ENCODE peak calls at places on chromosomes 5 and 9, in five cellular contexts. One of them, this sample, is unnamed.

GRCh38 chr9:20477940-20478620 is 144.2 kb downstream of the MLLT3 start:
- DNase-seq in H9: no peak
- DNase-seq in IMR-90: peak
- DNase-seq in mesenchymal stem cell: no peak
- DNase-seq in H1: no peak
- DNase-seq in this sample: peak

GRCh38 chr5:82422751-82423181 is 144.6 kb upstream of the RPS23 start:
- DNase-seq in H9: no peak
- DNase-seq in H1: no peak
- DNase-seq in IMR-90: no peak
- DNase-seq in mesenchymal stem cell: no peak
- DNase-seq in this sample: no peak

GRCh38 chr9:90632680-90633207 is 9.9 kb downstream of the DIRAS2 start:
- DNase-seq in mesenchymal stem cell: no peak
- DNase-seq in IMR-90: no peak
- DNase-seq in H9: no peak
- DNase-seq in H1: no peak
- DNase-seq in this sample: no peak

GRCh38 chr5:14038341-14038959 is 94.0 kb upstream of the DNAH5 start:
- DNase-seq in H9: no peak
- DNase-seq in H1: no peak
- DNase-seq in mesenchymal stem cell: peak
- DNase-seq in IMR-90: peak
- DNase-seq in this sample: peak

GRCh38 chr5:148740966-148741742 is 85.3 kb upstream of the ADRB2 start:
- DNase-seq in mesenchymal stem cell: peak
- DNase-seq in IMR-90: peak
- DNase-seq in H9: no peak
- DNase-seq in H1: no peak
- DNase-seq in this sample: peak

GRCh38 chr5:62942384-62942783 is 363.8 kb downstream of the LRRC70 start:
- DNase-seq in IMR-90: no peak
- DNase-seq in H9: no peak
- DNase-seq in mesenchymal stem cell: no peak
- DNase-seq in H1: no peak
- DNase-seq in this sample: no peak

GRCh38 chr9:76292246-76292645 is 102.0 kb downstream of the RFK start:
- DNase-seq in mesenchymal stem cell: no peak
- DNase-seq in IMR-90: peak
- DNase-seq in H1: no peak
- DNase-seq in H9: no peak
- DNase-seq in this sample: no peak

GRCh38 chr5:100797863-100798262 is 105.2 kb downstream of the ST8SIA4 start:
- DNase-seq in mesenchymal stem cell: peak
- DNase-seq in H9: no peak
- DNase-seq in IMR-90: peak
- DNase-seq in H1: no peak
- DNase-seq in this sample: no peak

GRCh38 chr9:120926397-120926928 is at the start of gene TRAF1:
- DNase-seq in H9: no peak
- DNase-seq in IMR-90: peak
- DNase-seq in mesenchymal stem cell: no peak
- DNase-seq in H1: no peak
- DNase-seq in this sample: no peak

GRCh38 chr9:91935066-91935729 is 14.8 kb downstream of the ROR2 start:
- DNase-seq in mesenchymal stem cell: no peak
- DNase-seq in H9: no peak
- DNase-seq in IMR-90: no peak
- DNase-seq in H1: no peak
- DNase-seq in this sample: peak

GRCh38 chr9:100427366-100428263 is 672 bp downstream of the MSANTD3 start:
- DNase-seq in mesenchymal stem cell: peak
- DNase-seq in H1: no peak
- DNase-seq in IMR-90: peak
- DNase-seq in H9: peak
- DNase-seq in this sample: peak

GRCh38 chr5:29162297-29162696 is 2031.2 kb upstream of the CDH6 start:
- DNase-seq in IMR-90: no peak
- DNase-seq in mesenchymal stem cell: no peak
- DNase-seq in H1: no peak
- DNase-seq in H9: no peak
- DNase-seq in this sample: no peak

GRCh38 chr5:139193928-139194327 is 4.2 kb downstream of the SIL1 start:
- DNase-seq in H9: no peak
- DNase-seq in IMR-90: no peak
- DNase-seq in H1: no peak
- DNase-seq in mesenchymal stem cell: no peak
- DNase-seq in this sample: peak

GRCh38 chr9:83533296-83533695 is 4.9 kb downstream of the FRMD3 start:
- DNase-seq in mesenchymal stem cell: no peak
- DNase-seq in IMR-90: no peak
- DNase-seq in H9: no peak
- DNase-seq in H1: no peak
- DNase-seq in this sample: no peak

GRCh38 chr5:177426566-177427210 is at the start of gene GRK6:
- DNase-seq in mesenchymal stem cell: peak
- DNase-seq in H9: no peak
- DNase-seq in H1: no peak
- DNase-seq in IMR-90: no peak
- DNase-seq in this sample: peak

GRCh38 chr5:119578937-119579336 is 50.4 kb upstream of the FAM170A start:
- DNase-seq in H1: no peak
- DNase-seq in H9: peak
- DNase-seq in IMR-90: peak
- DNase-seq in mesenchymal stem cell: peak
- DNase-seq in this sample: peak

GRCh38 chr5:155728146-155728856 is 598.7 kb upstream of the SGCD start:
- DNase-seq in H1: no peak
- DNase-seq in IMR-90: peak
- DNase-seq in mesenchymal stem cell: peak
- DNase-seq in H9: peak
- DNase-seq in this sample: peak

GRCh38 chr9:79764377-79764776 is 192.6 kb downstream of the TLE4 start:
- DNase-seq in mesenchymal stem cell: peak
- DNase-seq in H1: no peak
- DNase-seq in H9: no peak
- DNase-seq in IMR-90: peak
- DNase-seq in this sample: peak

GRCh38 chr5:138077064-138077696 is 6.7 kb upstream of the WNT8A start:
- DNase-seq in H9: peak
- DNase-seq in H1: peak
- DNase-seq in mesenchymal stem cell: peak
- DNase-seq in IMR-90: peak
- DNase-seq in this sample: peak

GRCh38 chr5:51983161-51983560 is 599.9 kb downstream of the ISL1 start:
- DNase-seq in H9: no peak
- DNase-seq in IMR-90: no peak
- DNase-seq in H1: no peak
- DNase-seq in mesenchymal stem cell: no peak
- DNase-seq in this sample: no peak

GRCh38 chr9:132069046-132069898 is 10.4 kb downstream of the MED27 start:
- DNase-seq in H1: no peak
- DNase-seq in H9: no peak
- DNase-seq in mesenchymal stem cell: peak
- DNase-seq in IMR-90: peak
- DNase-seq in this sample: no peak

GRCh38 chr9:84953797-84954695 is 284.5 kb downstream of the NTRK2 start:
- DNase-seq in IMR-90: peak
- DNase-seq in mesenchymal stem cell: peak
- DNase-seq in H9: peak
- DNase-seq in H1: peak
- DNase-seq in this sample: peak
- H4K8ac ChIP-seq in IMR-90: no peak
- H4K8ac ChIP-seq in mesenchymal stem cell: peak
- H4K8ac ChIP-seq in H9: no peak
- H4K8ac ChIP-seq in H1: no peak
- H4K8ac ChIP-seq in this sample: no peak

GRCh38 chr5:7868773-7869473 is at the start of the genes FASTKD3 and MTRR:
- DNase-seq in mesenchymal stem cell: peak
- DNase-seq in IMR-90: peak
- DNase-seq in H9: peak
- DNase-seq in H1: peak
- DNase-seq in this sample: peak
- H2BK5ac ChIP-seq in mesenchymal stem cell: peak
- H2BK5ac ChIP-seq in IMR-90: peak
- H2BK5ac ChIP-seq in H9: no peak
- H2BK5ac ChIP-seq in H1: no peak
- H2BK5ac ChIP-seq in this sample: no peak

DNA sequence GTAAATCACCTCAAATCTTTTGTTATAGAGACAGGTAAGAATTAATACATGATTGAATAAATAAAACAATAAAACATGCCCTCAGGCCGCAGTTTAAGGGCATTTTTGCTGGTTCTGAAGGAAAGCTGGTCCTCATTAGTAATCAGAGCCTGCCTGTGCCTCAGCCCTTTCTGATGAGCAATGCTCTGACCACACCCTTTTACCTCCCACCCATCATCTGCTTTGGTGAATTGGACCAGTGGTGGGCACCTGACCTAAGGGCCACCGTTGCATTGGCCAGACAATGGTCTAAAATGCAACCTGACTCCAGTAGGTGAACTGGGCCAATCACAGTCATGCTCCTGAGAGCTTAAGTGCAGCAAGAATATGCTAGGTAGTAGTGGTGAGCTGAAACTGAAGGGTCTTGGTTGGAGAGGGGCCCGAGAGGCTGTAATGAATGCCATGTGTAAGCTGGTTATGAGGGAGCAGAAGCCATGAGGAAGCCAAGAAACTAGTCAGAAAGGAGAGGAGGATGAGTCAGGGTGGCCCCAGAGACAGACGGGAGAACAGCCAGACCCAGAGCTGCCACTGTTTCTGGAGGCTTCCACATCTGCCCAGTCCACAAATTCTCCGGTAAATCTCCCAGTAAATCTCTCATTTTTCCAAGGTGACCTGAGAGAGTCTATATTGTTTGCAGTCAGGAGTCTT is 45.5 kb upstream of the ZSWIM6 start:
- DNase-seq in H1: no peak
- DNase-seq in IMR-90: peak
- DNase-seq in H9: no peak
- DNase-seq in mesenchymal stem cell: no peak
- DNase-seq in this sample: no peak
- H2BK15ac ChIP-seq in H1: no peak
- H2BK15ac ChIP-seq in IMR-90: no peak
- H2BK15ac ChIP-seq in H9: no peak
- H2BK15ac ChIP-seq in mesenchymal stem cell: no peak
- H2BK15ac ChIP-seq in this sample: no peak

GRCh38 chr5:145129797-145130196 is 705.3 kb downstream of the PRELID2 start:
- DNase-seq in H9: no peak
- DNase-seq in H1: no peak
- DNase-seq in IMR-90: no peak
- DNase-seq in mesenchymal stem cell: no peak
- DNase-seq in this sample: no peak

GRCh38 chr5:145124806-145125205 is 710.3 kb downstream of the PRELID2 start:
- DNase-seq in H1: no peak
- DNase-seq in H9: no peak
- DNase-seq in IMR-90: no peak
- DNase-seq in mesenchymal stem cell: no peak
- DNase-seq in this sample: no peak
- H4K8ac ChIP-seq in H1: no peak
- H4K8ac ChIP-seq in H9: no peak
- H4K8ac ChIP-seq in IMR-90: no peak
- H4K8ac ChIP-seq in mesenchymal stem cell: no peak
- H4K8ac ChIP-seq in this sample: no peak